ENCODE peak calls at places on chromosomes 11 and 22, in nine cellular contexts. O is NCI-H460; Z is NCI-H1092 treated with DMSO at 0.1 percent for 48 hours; H is stimulated activated CD4-positive, alpha-beta T cell treated with anti-CD3 and anti-CD28 coated beads, Interleukin-12 subunit alpha, Interleukin-12 subunit beta, amount 100 ng/mL, for 48 hours; Q is tibial nerve; R is dorsolateral prefrontal cortex; S is left cardiac atrium; J is HT1080; U is progenitor cell of endocrine pancreas. V is an unnamed sample.

GRCh38 chr11:113896156-113896879 is 8.3 kb upstream of the HTR3B start:
- DNase-seq in O (peak), Z (peak), H (no peak), Q (peak), R (peak), S (peak), J (no peak), U (no peak), V (peak)

GRCh38 chr11:64629796-64630562 is 39.0 kb downstream of the SLC22A12 start:
- DNase-seq in O (no peak), Z (no peak), H (no peak), Q (no peak), R (no peak), S (no peak), J (no peak), U (peak), V (no peak)

GRCh38 chr22:37927129-37927936 is 21.2 kb downstream of the MICALL1 start:
- DNase-seq in O (no peak), Z (no peak), H (no peak), Q (no peak), R (no peak), S (no peak), J (no peak), U (no peak), V (no peak)

GRCh38 chr11:80144932-80145612 is 704.2 kb upstream of the TENM4 start:
- DNase-seq in O (no peak), Z (no peak), H (no peak), Q (no peak), R (no peak), S (no peak), J (no peak), U (no peak), V (no peak)

GRCh38 chr22:23743303-23743705 is 7.6 kb downstream of the ZNF70 start:
- DNase-seq in O (no peak), Z (peak), H (no peak), Q (no peak), R (no peak), S (no peak), J (no peak), U (no peak), V (no peak)

GRCh38 chr22:19291218-19291579 is 320 bp downstream of the CLTCL1 start:
- DNase-seq in O (peak), Z (no peak), H (no peak), Q (no peak), R (no peak), S (peak), J (peak), U (peak), V (peak)

GRCh38 chr11:84714316-84714780 is 912.8 kb downstream of the DLG2 start:
- DNase-seq in O (peak), Z (peak), H (no peak), Q (no peak), R (no peak), S (peak), J (peak), U (peak), V (no peak)

GRCh38 chr11:45678962-45679361 is 13.5 kb upstream of the CHST1 start:
- DNase-seq in O (no peak), Z (no peak), H (no peak), Q (no peak), R (no peak), S (no peak), J (no peak), U (no peak), V (no peak)

GRCh38 chr11:134580635-134581025 is 168.6 kb upstream of the B3GAT1 start:
- DNase-seq in O (no peak), Z (no peak), H (no peak), Q (no peak), R (no peak), S (no peak), J (no peak), U (no peak), V (no peak)

GRCh38 chr11:82085493-82085892 is 648.2 kb downstream of the FAM181B start:
- DNase-seq in O (no peak), Z (no peak), H (no peak), Q (no peak), R (no peak), S (no peak), J (no peak), U (no peak), V (no peak)

GRCh38 chr11:131370090-131370751 is at the start of gene NTM:
- DNase-seq in O (peak), Z (no peak), H (no peak), Q (peak), R (peak), S (peak), J (peak), U (no peak), V (no peak)

GRCh38 chr11:67406969-67407699 is 3.3 kb downstream of the TBC1D10C start:
- DNase-seq in O (no peak), Z (peak), H (no peak), Q (no peak), R (peak), S (no peak), J (no peak), U (no peak), V (no peak)

GRCh38 chr11:2831826-2832717 is 53.5 kb downstream of the CDKN1C start:
- DNase-seq in O (no peak), Z (peak), H (no peak), Q (no peak), R (no peak), S (no peak), J (no peak), U (no peak), V (no peak)

GRCh38 chr22:36435516-36436415 is 45.7 kb downstream of the TXN2 start:
- DNase-seq in O (no peak), Z (peak), H (peak), Q (no peak), R (no peak), S (no peak), J (no peak), U (no peak), V (no peak)

GRCh38 chr11:88178211-88178610 is 3.0 kb upstream of the RAB38 start:
- DNase-seq in O (no peak), Z (no peak), H (no peak), Q (no peak), R (no peak), S (no peak), J (peak), U (no peak), V (no peak)

GRCh38 chr22:32722441-32722840 is 79.1 kb upstream of the TIMP3 start:
- DNase-seq in O (no peak), Z (no peak), H (no peak), Q (no peak), R (no peak), S (no peak), J (no peak), U (no peak), V (no peak)

GRCh38 chr22:21012446-21013407 is 2.2 kb upstream of the P2RX6 start:
- DNase-seq in O (no peak), Z (no peak), H (no peak), Q (no peak), R (no peak), S (no peak), J (no peak), U (no peak), V (no peak)

GRCh38 chr11:111329306-111330204 is 31.2 kb downstream of the POU2AF3 start:
- DNase-seq in O (no peak), Z (no peak), H (no peak), Q (peak), R (peak), S (peak), J (no peak), U (no peak), V (no peak)

GRCh38 chr11:130580372-130580771 is 131.9 kb downstream of the ADAMTS15 start:
- DNase-seq in O (no peak), Z (no peak), H (no peak), Q (no peak), R (peak), S (peak), J (peak), U (no peak), V (no peak)

GRCh38 chr22:36546092-36546804 is 17.3 kb upstream of the EIF3D start:
- DNase-seq in O (peak), Z (peak), H (peak), Q (no peak), R (peak), S (peak), J (peak), U (peak), V (no peak)

GRCh38 chr11:61507962-61508824 is at the start of gene LRRC10B:
- DNase-seq in O (no peak), Z (peak), H (peak), Q (no peak), R (no peak), S (no peak), J (no peak), U (peak), V (no peak)

GRCh38 chr11:64757549-64758329 is 2.0 kb downstream of the PYGM start:
- DNase-seq in O (no peak), Z (no peak), H (no peak), Q (no peak), R (peak), S (peak), J (no peak), U (no peak), V (no peak)

GRCh38 chr22:37485006-37485713 is 1.0 kb downstream of the MFNG start:
- DNase-seq in O (no peak), Z (no peak), H (peak), Q (no peak), R (no peak), S (peak), J (no peak), U (no peak), V (no peak)

GRCh38 chr11:2571598-2572281 is 126.9 kb downstream of the KCNQ1 start:
- DNase-seq in O (no peak), Z (no peak), H (no peak), Q (no peak), R (no peak), S (peak), J (no peak), U (no peak), V (peak)

GRCh38 chr11:116170526-116171120 is 602.2 kb downstream of the BUD13 start:
- DNase-seq in O (no peak), Z (peak), H (no peak), Q (no peak), R (no peak), S (no peak), J (no peak), U (no peak), V (no peak)

GRCh38 chr22:44444341-44445306 is 53.4 kb downstream of the RTL6 start:
- DNase-seq in O (no peak), Z (no peak), H (no peak), Q (no peak), R (no peak), S (no peak), J (no peak), U (no peak), V (no peak)

GRCh38 chr11:35717043-35717442 is 54.5 kb downstream of the TRIM44 start:
- DNase-seq in O (no peak), Z (no peak), H (no peak), Q (no peak), R (no peak), S (no peak), J (no peak), U (no peak), V (no peak)

GRCh38 chr11:124839051-124839971 is 25.9 kb upstream of the ROBO3 start:
- DNase-seq in O (no peak), Z (peak), H (no peak), Q (no peak), R (no peak), S (no peak), J (no peak), U (no peak), V (no peak)

GRCh38 chr11:76609736-76610370 is 60.7 kb downstream of the LRRC32 start:
- DNase-seq in O (no peak), Z (no peak), H (no peak), Q (no peak), R (no peak), S (no peak), J (no peak), U (no peak), V (no peak)

GRCh38 chr22:25162561-25162960 is 37.1 kb upstream of the CRYBB3 start:
- DNase-seq in O (no peak), Z (no peak), H (no peak), Q (no peak), R (no peak), S (no peak), J (no peak), U (no peak), V (no peak)

GRCh38 chr11:118175600-118176399 is 639 bp downstream of the SCN2B start:
- DNase-seq in O (no peak), Z (no peak), H (no peak), Q (no peak), R (no peak), S (no peak), J (no peak), U (no peak), V (no peak)

GRCh38 chr11:2519879-2520735 is 75.3 kb downstream of the KCNQ1 start:
- DNase-seq in O (no peak), Z (no peak), H (no peak), Q (no peak), R (peak), S (peak), J (no peak), U (peak), V (peak)